ENCODE peak calls at places on chromosome 6, in eight cellular contexts. Y, D, V, Z, G, P, I and Q are unnamed samples.

GRCh38 chr6:79065232-79065631 is 12.8 kb downstream of the PHIP start:
- DNase-seq in V (no peak), P (no peak), Z (no peak), D (no peak), G (no peak), Y (no peak), I (no peak), Q (no peak)

GRCh38 chr6:144405173-144405572 is 120.0 kb downstream of the UTRN start:
- DNase-seq in G (no peak), P (no peak), I (no peak), Z (no peak), Y (peak; percentile 69), V (no peak), D (no peak), Q (no peak)

GRCh38 chr6:1176595-1176994 is 135.3 kb upstream of the FOXQ1 start:
- DNase-seq in G (no peak), D (no peak), V (no peak), P (no peak), I (no peak), Y (no peak), Z (no peak), Q (no peak)

GRCh38 chr6:135423649-135424128 is 73.9 kb downstream of the AHI1 start:
- DNase-seq in Z (no peak), P (peak; percentile 17), I (no peak), G (peak; percentile 2), D (peak; percentile 61), V (no peak), Y (peak; percentile 72), Q (no peak)

GRCh38 chr6:109717971-109718370 is 26.9 kb downstream of the FIG4 start:
- DNase-seq in P (no peak), D (no peak), G (no peak), Z (no peak), V (no peak), I (no peak), Y (no peak), Q (no peak)

GRCh38 chr6:26026833-26027490 is 60.3 kb upstream of the HFE start:
- DNase-seq in Z (no peak), D (peak; percentile 98), V (peak; percentile 71), I (peak; percentile 94), G (peak; percentile 97), Y (peak; percentile 98), P (peak; percentile 95), Q (peak; percentile 89)

GRCh38 chr6:138654715-138655634 is 118.6 kb upstream of the CCDC28A start:
- DNase-seq in Y (peak; percentile 70), I (no peak), P (no peak), Z (no peak), G (peak; percentile 3), D (no peak), V (no peak), Q (no peak)

GRCh38 chr6:28522594-28523557 is 2.8 kb upstream of the GPX5 start:
- DNase-seq in Y (no peak), D (no peak), Z (no peak), P (no peak), V (no peak), I (no peak), G (no peak), Q (peak; percentile 67)

GRCh38 chr6:42010909-42011308 is 39.4 kb upstream of the TAF8 start:
- DNase-seq in Z (no peak), V (no peak), D (no peak), P (no peak), I (no peak), Y (no peak), G (no peak), Q (no peak)

GRCh38 chr6:38570750-38571149 is 69.0 kb downstream of the BTBD9 start:
- DNase-seq in I (no peak), D (no peak), V (no peak), Z (no peak), G (no peak), P (no peak), Y (peak; percentile 11), Q (peak; percentile 9)

GRCh38 chr6:31037692-31038091 is 27.4 kb downstream of the MUC22 start:
- DNase-seq in I (no peak), Y (no peak), V (no peak), G (no peak), D (no peak), P (no peak), Z (peak; percentile 45), Q (no peak)

GRCh38 chr6:127510876-127511275 is 8.3 kb downstream of the MTCL3 start:
- DNase-seq in P (no peak), Z (no peak), V (no peak), G (no peak), I (no peak), D (no peak), Y (no peak), Q (no peak)

GRCh38 chr6:6972456-6972855 is 135.3 kb upstream of the RREB1 start:
- DNase-seq in Y (no peak), P (no peak), D (no peak), I (no peak), Z (peak; percentile 40), G (peak; percentile 8), V (no peak), Q (no peak)

GRCh38 chr6:164142312-164142711 is 727.8 kb downstream of the QKI start:
- DNase-seq in Y (no peak), G (no peak), P (no peak), D (no peak), V (no peak), I (no peak), Z (no peak), Q (no peak)

GRCh38 chr6:85556992-85557668 is 36.5 kb downstream of the SNX14 start:
- DNase-seq in P (no peak), D (no peak), G (no peak), V (no peak), Z (no peak), I (no peak), Y (no peak), Q (no peak)

GRCh38 chr6:25446815-25447569 is 167.8 kb downstream of the CARMIL1 start:
- DNase-seq in I (no peak), G (no peak), D (no peak), V (no peak), P (no peak), Z (no peak), Y (no peak), Q (no peak)